ENCODE peak calls at places on chromosomes 2 and 18, in ten cellular contexts. I is kidney glomerular epithelial cell, W is Daoy, H is endothelial cell, O is Kasumi-1, M is GM19239, B is GM23248, T is PC-9, S is HT-29, A is ureter. D is an unnamed sample.
A peak's percentile ranks its signal among the peaks of the same experiment; 100 is the strongest.

GRCh38 chr2:9780368-9781130 is 62.7 kb upstream of the TAF1B start:
- DNase-seq in I (no peak), W (no peak), H (no peak), O (no peak), M (no peak), B (no peak), T (peak; percentile 8), S (no peak), A (no peak), D (peak; percentile 16)

GRCh38 chr2:199663157-199663556 is 187.8 kb downstream of the FTCDNL1 start:
- DNase-seq in I (no peak), W (no peak), H (no peak), O (no peak), M (no peak), B (no peak), T (no peak), S (no peak), A (no peak), D (no peak)

GRCh38 chr2:101616411-101616810 is 81.1 kb upstream of the MAP4K4 start:
- DNase-seq in I (no peak), W (no peak), H (no peak), O (no peak), M (no peak), B (no peak), T (no peak), S (no peak), A (no peak), D (no peak)

GRCh38 chr2:181546086-181546485 is 88.9 kb downstream of the ITGA4 start:
- DNase-seq in I (peak; percentile 94), W (peak; percentile 2), H (no peak), O (no peak), M (no peak), B (peak; percentile 17), T (peak; percentile 83), S (peak; percentile 75), A (no peak), D (no peak)

GRCh38 chr2:202339052-202339870 is 36.9 kb upstream of the BMPR2 start:
- DNase-seq in I (no peak), W (peak; percentile 34), H (no peak), O (no peak), M (no peak), B (peak; percentile 57), T (peak; percentile 75), S (peak; percentile 77), A (no peak), D (no peak)

GRCh38 chr2:39107156-39107555 is 13.7 kb downstream of the SOS1 start:
- DNase-seq in I (no peak), W (no peak), H (no peak), O (no peak), M (no peak), B (no peak), T (no peak), S (no peak), A (no peak), D (no peak)

GRCh38 chr2:106068415-106068814 is 125.7 kb downstream of the UXS1 start:
- DNase-seq in I (no peak), W (no peak), H (no peak), O (no peak), M (no peak), B (no peak), T (no peak), S (no peak), A (no peak), D (no peak)

GRCh38 chr2:23092831-23093230 is 292.1 kb upstream of the KLHL29 start:
- DNase-seq in I (peak; percentile 18), W (no peak), H (no peak), O (peak; percentile 30), M (no peak), B (peak; percentile 48), T (no peak), S (peak; percentile 7), A (no peak), D (peak; percentile 27)

GRCh38 chr2:237687666-237688065 is 60.3 kb downstream of the LRRFIP1 start:
- DNase-seq in I (peak; percentile 97), W (peak; percentile 97), H (no peak), O (peak; percentile 3), M (no peak), B (peak; percentile 100), T (peak; percentile 99), S (peak; percentile 42), A (peak; percentile 87), D (peak; percentile 67)

GRCh38 chr18:78531637-78532036 is 448.0 kb upstream of the SALL3 start:
- DNase-seq in I (no peak), W (no peak), H (no peak), O (no peak), M (no peak), B (no peak), T (no peak), S (no peak), A (no peak), D (no peak)

GRCh38 chr18:72878143-72878542 is 10.4 kb upstream of the NETO1 start:
- DNase-seq in I (no peak), W (no peak), H (no peak), O (no peak), M (no peak), B (no peak), T (no peak), S (no peak), A (no peak), D (no peak)

GRCh38 chr2:27020337-27020948 is 12.3 kb upstream of the TMEM214 start:
- DNase-seq in I (no peak), W (no peak), H (no peak), O (no peak), M (no peak), B (no peak), T (no peak), S (peak; percentile 65), A (no peak), D (no peak)

GRCh38 chr2:145123606-145124005 is 603.7 kb upstream of the ZEB2 start:
- DNase-seq in I (no peak), W (peak; percentile 4), H (no peak), O (no peak), M (no peak), B (no peak), T (no peak), S (no peak), A (no peak), D (no peak)

GRCh38 chr2:241901500-241902351 is 32.2 kb downstream of the RTP5 start:
- DNase-seq in I (no peak), W (no peak), H (no peak), O (no peak), M (no peak), B (peak; percentile 30), T (peak; percentile 21), S (no peak), A (peak; percentile 62), D (no peak)

GRCh38 chr2:9703701-9704221 is 73.0 kb upstream of the YWHAQ start:
- DNase-seq in I (peak; percentile 91), W (peak; percentile 90), H (no peak), O (no peak), M (no peak), B (peak; percentile 86), T (peak; percentile 97), S (peak; percentile 61), A (no peak), D (no peak)

GRCh38 chr18:79804130-79804772 is 6.5 kb downstream of the KCNG2 start:
- DNase-seq in I (no peak), W (no peak), H (no peak), O (no peak), M (no peak), B (no peak), T (no peak), S (no peak), A (no peak), D (no peak)

GRCh38 chr2:10238991-10239485 is 63.7 kb upstream of the HPCAL1 start:
- DNase-seq in I (no peak), W (no peak), H (no peak), O (no peak), M (no peak), B (no peak), T (no peak), S (no peak), A (no peak), D (no peak)

GRCh38 chr2:134202361-134202760 is 51.5 kb upstream of the MGAT5 start:
- DNase-seq in I (no peak), W (no peak), H (no peak), O (no peak), M (no peak), B (peak; percentile 24), T (no peak), S (no peak), A (no peak), D (no peak)

GRCh38 chr2:67311536-67311935 is 85.6 kb upstream of the ETAA1 start:
- DNase-seq in I (no peak), W (peak; percentile 45), H (no peak), O (no peak), M (no peak), B (peak; percentile 67), T (peak; percentile 59), S (peak; percentile 63), A (no peak), D (no peak)

GRCh38 chr2:200089040-200089755 is 133.8 kb downstream of the MAIP1 start:
- DNase-seq in I (no peak), W (no peak), H (no peak), O (no peak), M (no peak), B (peak; percentile 56), T (no peak), S (no peak), A (no peak), D (no peak)

GRCh38 chr2:11438555-11439080 is 27.3 kb downstream of the E2F6 start:
- DNase-seq in I (no peak), W (no peak), H (no peak), O (no peak), M (no peak), B (no peak), T (no peak), S (no peak), A (no peak), D (no peak)

GRCh38 chr18:24447961-24448360 is 12.5 kb upstream of the HRH4 start:
- DNase-seq in I (no peak), W (no peak), H (no peak), O (no peak), M (no peak), B (no peak), T (no peak), S (no peak), A (no peak), D (no peak)

GRCh38 chr2:217331577-217332139 is 471.8 kb upstream of the TNP1 start:
- DNase-seq in I (peak; percentile 96), W (peak; percentile 67), H (no peak), O (no peak), M (no peak), B (peak; percentile 61), T (peak; percentile 99), S (peak; percentile 64), A (no peak), D (no peak)

GRCh38 chr2:173997269-173997668 is 32.1 kb upstream of the SP3 start:
- DNase-seq in I (no peak), W (no peak), H (no peak), O (peak; percentile 99), M (no peak), B (peak; percentile 65), T (no peak), S (no peak), A (peak; percentile 71), D (peak; percentile 65)

GRCh38 chr18:23918395-23919032 is 96.0 kb upstream of the TTC39C start:
- DNase-seq in I (peak; percentile 25), W (peak; percentile 64), H (peak; percentile 85), O (peak; percentile 74), M (peak; percentile 36), B (peak; percentile 71), T (no peak), S (peak; percentile 92), A (peak; percentile 69), D (peak; percentile 83)

GRCh38 chr2:28868611-28869010 is 1.5 kb downstream of the TRMT61B start:
- DNase-seq in I (no peak), W (no peak), H (no peak), O (no peak), M (no peak), B (peak; percentile 10), T (no peak), S (no peak), A (no peak), D (no peak)

D was measured in NAMALWA.